ENCODE peak calls at places on chromosomes 3 and 15, in four cellular contexts. One of them, this sample, is unnamed.

GRCh38 chr3:99172736-99173657 is 271.5 kb upstream of the DCBLD2 start:
- DNase-seq in mammary epithelial cell: peak; percentile 60
- DNase-seq in choroid plexus epithelial cell: peak; percentile 92
- DNase-seq in WTC11: peak; percentile 71
- DNase-seq in this sample: peak; percentile 32

GRCh38 chr3:13492048-13492447 is 11.9 kb downstream of the HDAC11 start:
- DNase-seq in mammary epithelial cell: no peak
- DNase-seq in WTC11: no peak
- DNase-seq in choroid plexus epithelial cell: no peak
- DNase-seq in this sample: no peak

GRCh38 chr15:80977627-80978036 is 12.0 kb downstream of the MESD start:
- DNase-seq in choroid plexus epithelial cell: peak; percentile 74
- DNase-seq in mammary epithelial cell: no peak
- DNase-seq in WTC11: peak; percentile 78
- DNase-seq in this sample: peak; percentile 32

GRCh38 chr3:11671648-11672100 is 28.0 kb upstream of the VGLL4 start:
- DNase-seq in choroid plexus epithelial cell: peak; percentile 50
- DNase-seq in mammary epithelial cell: no peak
- DNase-seq in WTC11: no peak
- DNase-seq in this sample: peak; percentile 61

GRCh38 chr3:10520118-10520517 is 14.7 kb upstream of the ATP2B2 start:
- DNase-seq in mammary epithelial cell: no peak
- DNase-seq in choroid plexus epithelial cell: no peak
- DNase-seq in WTC11: no peak
- DNase-seq in this sample: no peak

GRCh38 chr15:65981837-65982696 is 112.8 kb downstream of the RAB11A start:
- DNase-seq in WTC11: peak; percentile 88
- DNase-seq in mammary epithelial cell: peak; percentile 32
- DNase-seq in choroid plexus epithelial cell: no peak
- DNase-seq in this sample: peak; percentile 67

GRCh38 chr3:136266468-136266867 is 16.3 kb downstream of the PCCB start:
- DNase-seq in mammary epithelial cell: peak; percentile 48
- DNase-seq in WTC11: no peak
- DNase-seq in choroid plexus epithelial cell: peak; percentile 67
- DNase-seq in this sample: peak; percentile 29

GRCh38 chr15:32641517-32642059 is at the start of gene SCG5:
- DNase-seq in WTC11: peak; percentile 90
- DNase-seq in mammary epithelial cell: no peak
- DNase-seq in choroid plexus epithelial cell: peak; percentile 63
- DNase-seq in this sample: no peak

GRCh38 chr3:133130168-133130567 is 92.0 kb downstream of the TMEM108 start:
- DNase-seq in WTC11: no peak
- DNase-seq in mammary epithelial cell: no peak
- DNase-seq in choroid plexus epithelial cell: no peak
- DNase-seq in this sample: no peak

GRCh38 chr15:35298509-35298908 is 213.4 kb upstream of the NANOGP8 start:
- DNase-seq in WTC11: no peak
- DNase-seq in choroid plexus epithelial cell: no peak
- DNase-seq in mammary epithelial cell: no peak
- DNase-seq in this sample: no peak

GRCh38 chr15:74840851-74841760 is 1.9 kb downstream of the ULK3 start:
- DNase-seq in WTC11: no peak
- DNase-seq in mammary epithelial cell: no peak
- DNase-seq in choroid plexus epithelial cell: no peak
- DNase-seq in this sample: no peak

GRCh38 chr3:86563358-86563970 is 427.5 kb downstream of the VGLL3 start:
- DNase-seq in WTC11: no peak
- DNase-seq in mammary epithelial cell: peak; percentile 15
- DNase-seq in choroid plexus epithelial cell: peak; percentile 68
- DNase-seq in this sample: peak; percentile 15

GRCh38 chr3:88589131-88589530 is 439.4 kb downstream of the C3orf38 start:
- DNase-seq in WTC11: no peak
- DNase-seq in mammary epithelial cell: no peak
- DNase-seq in choroid plexus epithelial cell: peak; percentile 33
- DNase-seq in this sample: no peak

GRCh38 chr3:132983143-132983770 is 54.9 kb upstream of the TMEM108 start:
- DNase-seq in mammary epithelial cell: no peak
- DNase-seq in choroid plexus epithelial cell: no peak
- DNase-seq in WTC11: no peak
- DNase-seq in this sample: no peak

GRCh38 chr3:78908236-78908635 is 859.6 kb downstream of the ROBO1 start:
- DNase-seq in mammary epithelial cell: no peak
- DNase-seq in WTC11: no peak
- DNase-seq in choroid plexus epithelial cell: peak; percentile 54
- DNase-seq in this sample: no peak

GRCh38 chr15:78681306-78682012 is 40.4 kb upstream of the CHRNB4 start:
- DNase-seq in WTC11: no peak
- DNase-seq in mammary epithelial cell: no peak
- DNase-seq in choroid plexus epithelial cell: no peak
- DNase-seq in this sample: no peak

GRCh38 chr3:47712398-47712797 is 69.3 kb downstream of the SMARCC1 start:
- DNase-seq in mammary epithelial cell: no peak
- DNase-seq in choroid plexus epithelial cell: no peak
- DNase-seq in WTC11: no peak
- DNase-seq in this sample: no peak

GRCh38 chr3:16723994-16724393 is 118.8 kb upstream of the DAZL start:
- DNase-seq in mammary epithelial cell: peak; percentile 30
- DNase-seq in choroid plexus epithelial cell: peak; percentile 70
- DNase-seq in WTC11: no peak
- DNase-seq in this sample: no peak

GRCh38 chr15:31271706-31272557 is 54.7 kb upstream of the KLF13 start:
- DNase-seq in WTC11: peak; percentile 5
- DNase-seq in mammary epithelial cell: no peak
- DNase-seq in choroid plexus epithelial cell: no peak
- DNase-seq in this sample: no peak

GRCh38 chr3:125212509-125213372 is at the start of gene SLC12A8:
- DNase-seq in WTC11: peak; percentile 49
- DNase-seq in mammary epithelial cell: no peak
- DNase-seq in choroid plexus epithelial cell: no peak
- DNase-seq in this sample: peak; percentile 47

GRCh38 chr3:195591852-195592251 is 8.1 kb upstream of the APOD start:
- DNase-seq in mammary epithelial cell: no peak
- DNase-seq in choroid plexus epithelial cell: no peak
- DNase-seq in WTC11: no peak
- DNase-seq in this sample: no peak

GRCh38 chr3:23341147-23341838 is 138.2 kb downstream of the UBE2E2 start:
- DNase-seq in WTC11: no peak
- DNase-seq in choroid plexus epithelial cell: no peak
- DNase-seq in mammary epithelial cell: no peak
- DNase-seq in this sample: no peak

GRCh38 chr3:62870321-62870720 is 4.9 kb downstream of the CADPS start:
- DNase-seq in WTC11: no peak
- DNase-seq in mammary epithelial cell: peak; percentile 33
- DNase-seq in choroid plexus epithelial cell: no peak
- DNase-seq in this sample: no peak

GRCh38 chr3:13110678-13111116 is 37.5 kb upstream of the IQSEC1 start:
- DNase-seq in mammary epithelial cell: peak; percentile 52
- DNase-seq in WTC11: no peak
- DNase-seq in choroid plexus epithelial cell: no peak
- DNase-seq in this sample: peak; percentile 75

GRCh38 chr3:57890874-57891273 is 117.3 kb upstream of the FLNB start:
- DNase-seq in choroid plexus epithelial cell: peak; percentile 53
- DNase-seq in mammary epithelial cell: no peak
- DNase-seq in WTC11: no peak
- DNase-seq in this sample: no peak

GRCh38 chr15:80730931-80731330 is 35.8 kb downstream of the ABHD17C start:
- DNase-seq in WTC11: no peak
- DNase-seq in choroid plexus epithelial cell: no peak
- DNase-seq in mammary epithelial cell: no peak
- DNase-seq in this sample: no peak

GRCh38 chr15:42363487-42363886 is 4.2 kb downstream of the CAPN3 start:
- DNase-seq in WTC11: no peak
- DNase-seq in choroid plexus epithelial cell: no peak
- DNase-seq in mammary epithelial cell: no peak
- DNase-seq in this sample: no peak

GRCh38 chr15:90114451-90114901 is 12.2 kb upstream of the IDH2 start:
- DNase-seq in choroid plexus epithelial cell: peak; percentile 15
- DNase-seq in mammary epithelial cell: no peak
- DNase-seq in WTC11: no peak
- DNase-seq in this sample: no peak

GRCh38 chr15:81768773-81769172 is 277.0 kb downstream of the MEX3B start:
- DNase-seq in WTC11: no peak
- DNase-seq in choroid plexus epithelial cell: no peak
- DNase-seq in mammary epithelial cell: no peak
- DNase-seq in this sample: no peak

GRCh38 chr3:115912372-115912771 is 289.1 kb downstream of the GAP43 start:
- DNase-seq in choroid plexus epithelial cell: peak; percentile 42
- DNase-seq in WTC11: no peak
- DNase-seq in mammary epithelial cell: no peak
- DNase-seq in this sample: no peak

GRCh38 chr3:115918900-115919299 is 295.6 kb downstream of the GAP43 start:
- DNase-seq in mammary epithelial cell: no peak
- DNase-seq in choroid plexus epithelial cell: no peak
- DNase-seq in WTC11: no peak
- DNase-seq in this sample: no peak

GRCh38 chr3:115916866-115917265 is 293.6 kb downstream of the GAP43 start:
- DNase-seq in WTC11: no peak
- DNase-seq in choroid plexus epithelial cell: no peak
- DNase-seq in mammary epithelial cell: no peak
- DNase-seq in this sample: no peak

GRCh38 chr3:115915061-115915460 is 291.8 kb downstream of the GAP43 start:
- DNase-seq in choroid plexus epithelial cell: no peak
- DNase-seq in mammary epithelial cell: no peak
- DNase-seq in WTC11: no peak
- DNase-seq in this sample: no peak

DNA sequence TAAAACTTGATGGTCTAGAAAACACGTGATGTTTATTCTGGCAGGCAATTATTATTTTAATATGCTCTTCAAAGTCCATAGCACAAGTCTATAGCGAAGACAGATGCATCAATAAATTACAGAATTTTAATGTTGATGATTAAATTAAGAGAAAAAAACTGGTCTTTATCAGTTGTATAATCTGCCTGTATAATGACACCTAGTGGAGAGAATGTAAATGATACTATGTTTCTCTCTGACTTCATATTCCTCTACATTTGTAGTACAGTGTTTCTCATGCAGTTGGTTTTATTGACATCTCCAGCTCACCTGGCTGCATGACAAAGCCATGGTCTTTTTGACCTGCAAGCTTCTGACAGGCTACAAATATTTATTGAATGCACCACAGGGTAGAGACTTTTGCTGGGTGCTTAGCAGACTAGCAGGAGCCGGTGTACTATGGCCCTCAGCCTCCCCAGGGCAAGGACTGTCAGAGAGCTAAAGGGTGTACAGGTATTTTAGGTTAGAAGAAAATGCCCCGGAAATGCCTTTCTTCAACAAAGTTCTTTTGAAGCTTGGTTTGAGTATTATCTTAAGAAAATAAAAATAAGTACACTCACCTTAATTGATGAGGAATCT is 289.9 kb downstream of the GAP43 start:
- DNase-seq in WTC11: no peak
- DNase-seq in mammary epithelial cell: no peak
- DNase-seq in choroid plexus epithelial cell: peak; percentile 47
- DNase-seq in this sample: no peak
- TF ChIP-seq CTCF in WTC11: peak; percentile 17
- TF ChIP-seq CTCF in mammary epithelial cell: peak; percentile 48
- TF ChIP-seq CTCF in choroid plexus epithelial cell: peak; percentile 51
- TF ChIP-seq CTCF in this sample: no peak

GRCh38 chr15:70875001-70875782 is 17.0 kb downstream of the THAP10 start:
- DNase-seq in choroid plexus epithelial cell: peak; percentile 70
- DNase-seq in WTC11: no peak
- DNase-seq in mammary epithelial cell: peak; percentile 26
- DNase-seq in this sample: no peak
- TF ChIP-seq CTCF in choroid plexus epithelial cell: peak; percentile 79
- TF ChIP-seq CTCF in WTC11: no peak
- TF ChIP-seq CTCF in mammary epithelial cell: peak; percentile 43
- TF ChIP-seq CTCF in this sample: peak; percentile 36

DNA sequence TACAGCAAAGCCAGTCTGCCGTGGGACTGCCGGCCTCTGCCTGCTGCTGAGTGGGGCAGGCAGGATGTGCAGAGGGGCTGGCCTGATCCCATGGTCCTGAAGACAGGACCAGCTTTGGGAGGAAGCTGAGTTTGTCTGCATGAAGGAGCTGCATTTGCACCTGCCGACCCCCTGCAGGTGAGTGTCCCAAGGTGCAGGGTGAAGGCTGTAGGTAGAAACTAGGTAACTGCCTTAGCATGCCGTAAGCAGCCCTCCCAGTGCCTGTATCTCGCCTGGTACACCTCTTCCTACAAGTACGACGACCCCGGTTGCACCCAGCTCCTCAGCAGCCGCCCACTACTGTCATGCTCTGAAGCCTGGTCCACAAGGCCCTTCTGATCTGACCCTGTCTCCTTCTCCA is 34.9 kb downstream of the AMOTL2 start:
- DNase-seq in mammary epithelial cell: no peak
- DNase-seq in WTC11: no peak
- DNase-seq in choroid plexus epithelial cell: no peak
- DNase-seq in this sample: no peak
- TF ChIP-seq CTCF in mammary epithelial cell: no peak
- TF ChIP-seq CTCF in WTC11: no peak
- TF ChIP-seq CTCF in choroid plexus epithelial cell: no peak
- TF ChIP-seq CTCF in this sample: no peak

GRCh38 chr3:100708989-100709839 is at the start of gene TFG:
- DNase-seq in WTC11: peak; percentile 93
- DNase-seq in choroid plexus epithelial cell: peak; percentile 100
- DNase-seq in mammary epithelial cell: peak; percentile 99
- DNase-seq in this sample: peak; percentile 99

GRCh38 chr3:100708644-100708988 is 678 bp upstream of the TFG start:
- DNase-seq in mammary epithelial cell: no peak
- DNase-seq in WTC11: no peak
- DNase-seq in choroid plexus epithelial cell: no peak
- DNase-seq in this sample: no peak

GRCh38 chr3:100706365-100706764 is 2.9 kb upstream of the TFG start:
- DNase-seq in WTC11: no peak
- DNase-seq in mammary epithelial cell: peak; percentile 66
- DNase-seq in choroid plexus epithelial cell: no peak
- DNase-seq in this sample: no peak

GRCh38 chr3:100709840-100710235 is 544 bp downstream of the TFG start:
- DNase-seq in mammary epithelial cell: peak; percentile 32
- DNase-seq in WTC11: peak; percentile 64
- DNase-seq in choroid plexus epithelial cell: peak; percentile 52
- DNase-seq in this sample: peak; percentile 24

DNA sequence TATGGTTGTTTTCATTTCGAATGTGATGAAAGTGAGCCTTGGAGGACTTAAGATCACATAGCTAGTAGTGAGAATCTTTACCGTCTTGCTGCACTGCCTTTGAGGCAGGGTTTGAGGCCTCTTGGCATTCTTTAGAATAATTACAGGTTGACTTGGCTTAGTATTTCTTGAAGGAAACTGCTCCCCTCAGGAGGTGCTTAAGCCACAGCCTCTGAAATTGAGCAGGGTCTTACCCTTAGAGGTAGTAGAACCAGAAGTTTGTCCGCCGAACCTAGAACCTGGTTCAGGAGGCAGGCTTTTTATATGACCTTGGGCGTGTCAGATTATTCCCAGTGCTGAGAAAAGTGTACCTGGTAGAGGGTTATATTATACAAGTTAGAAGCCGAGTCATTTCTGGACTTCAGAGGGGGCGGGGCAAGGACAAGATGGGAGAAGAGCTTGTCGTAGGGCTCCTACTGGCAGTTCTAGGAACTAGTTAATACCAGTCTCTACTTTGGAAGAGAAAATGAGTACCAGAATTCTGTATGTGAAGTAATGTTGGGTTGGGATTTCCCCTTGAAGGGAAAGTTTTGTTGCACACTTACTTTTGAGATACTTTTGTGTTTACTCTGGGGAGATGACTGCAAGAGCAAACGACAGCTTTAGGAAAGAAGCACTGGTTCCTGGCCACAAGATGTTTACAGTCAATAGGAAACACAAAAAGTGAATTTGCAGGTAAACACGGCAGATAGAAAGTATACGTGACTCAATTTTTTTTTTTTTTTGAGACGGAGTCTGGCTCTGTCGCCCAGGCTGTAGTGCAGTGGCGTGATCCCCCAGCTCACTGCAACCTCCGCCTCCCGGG is 1.3 kb downstream of the TFG start:
- DNase-seq in mammary epithelial cell: peak; percentile 75
- DNase-seq in WTC11: no peak
- DNase-seq in choroid plexus epithelial cell: peak; percentile 86
- DNase-seq in this sample: peak; percentile 64
- TF ChIP-seq CTCF in mammary epithelial cell: peak; percentile 30
- TF ChIP-seq CTCF in WTC11: no peak
- TF ChIP-seq CTCF in choroid plexus epithelial cell: peak; percentile 52
- TF ChIP-seq CTCF in this sample: no peak

This sample was measured in GM10248.